ENCODE peak calls at places on chromosomes 7 and 10, in four cellular contexts. One of them, this sample, is unnamed.

GRCh38 chr7:17679427-17679826 is 260.9 kb downstream of the SNX13 start:
- DNase-seq in prostate gland: no peak
- DNase-seq in AG09319: no peak
- DNase-seq in pulmonary artery endothelial cell: no peak
- DNase-seq in this sample: peak

GRCh38 chr7:67463983-67464382 is 467.4 kb downstream of the TYW1 start:
- DNase-seq in prostate gland: no peak
- DNase-seq in AG09319: no peak
- DNase-seq in pulmonary artery endothelial cell: no peak
- DNase-seq in this sample: no peak

GRCh38 chr10:59325116-59325515 is 37.2 kb downstream of the FAM13C start:
- DNase-seq in prostate gland: no peak
- DNase-seq in AG09319: no peak
- DNase-seq in pulmonary artery endothelial cell: no peak
- DNase-seq in this sample: no peak

GRCh38 chr7:155980841-155981240 is 168.6 kb upstream of the SHH start:
- DNase-seq in prostate gland: no peak
- DNase-seq in AG09319: no peak
- DNase-seq in pulmonary artery endothelial cell: no peak
- DNase-seq in this sample: no peak

GRCh38 chr7:135197906-135198655 is 13.2 kb downstream of the WDR91 start:
- DNase-seq in prostate gland: no peak
- DNase-seq in AG09319: no peak
- DNase-seq in pulmonary artery endothelial cell: no peak
- DNase-seq in this sample: no peak

GRCh38 chr10:5234106-5234877 is 37.7 kb downstream of the AKR1C4 start:
- DNase-seq in prostate gland: no peak
- DNase-seq in AG09319: no peak
- DNase-seq in pulmonary artery endothelial cell: no peak
- DNase-seq in this sample: peak

GRCh38 chr7:70634610-70635068 is 497.3 kb upstream of the GALNT17 start:
- DNase-seq in prostate gland: no peak
- DNase-seq in AG09319: peak
- DNase-seq in pulmonary artery endothelial cell: no peak
- DNase-seq in this sample: peak

GRCh38 chr10:71516890-71517289 is 120.2 kb downstream of the CDH23 start:
- DNase-seq in prostate gland: no peak
- DNase-seq in AG09319: no peak
- DNase-seq in pulmonary artery endothelial cell: no peak
- DNase-seq in this sample: no peak